ENCODE peak calls at places on chromosomes 13 and 19, in ten cellular contexts. H, S, W, A, F, X, K, N, U and V are unnamed samples.
A peak's percentile ranks its signal among the peaks of the same experiment; 100 is the strongest.

GRCh38 chr19:37519890-37520289 is 13.2 kb downstream of the ZNF793 start:
- DNase-seq in H (no peak), S (no peak), W (no peak), A (no peak), F (no peak), X (no peak), K (no peak), N (no peak), U (no peak), V (no peak)

GRCh38 chr19:31513841-31514240 is 164.6 kb upstream of the TSHZ3 start:
- DNase-seq in H (no peak), S (no peak), W (no peak), A (no peak), F (no peak), X (no peak), K (no peak), N (no peak), U (no peak), V (no peak)

GRCh38 chr19:13499682-13500081 is 6.6 kb downstream of the CACNA1A start:
- DNase-seq in H (no peak), S (no peak), W (no peak), A (no peak), F (no peak), X (no peak), K (no peak), N (no peak), U (no peak), V (no peak)

GRCh38 chr19:2887391-2887914 is 13.3 kb upstream of the ZNF57 start:
- DNase-seq in H (no peak), S (peak; percentile 66), W (no peak), A (no peak), F (peak; percentile 13), X (no peak), K (peak; percentile 92), N (peak; percentile 36), U (no peak), V (peak; percentile 70)

GRCh38 chr19:56199686-56200085 is 2.1 kb upstream of the ZSCAN5B start:
- DNase-seq in H (no peak), S (no peak), W (no peak), A (no peak), F (no peak), X (no peak), K (no peak), N (no peak), U (no peak), V (no peak)

GRCh38 chr19:10899171-10899653 is 27.9 kb downstream of the CARM1 start:
- DNase-seq in H (no peak), S (peak; percentile 4), W (peak; percentile 76), A (no peak), F (peak; percentile 70), X (peak; percentile 58), K (peak; percentile 71), N (no peak), U (no peak), V (peak; percentile 85)

GRCh38 chr13:93925976-93926375 is 553.5 kb downstream of the DCT start:
- DNase-seq in H (no peak), S (no peak), W (no peak), A (no peak), F (no peak), X (no peak), K (peak; percentile 53), N (no peak), U (no peak), V (no peak)

GRCh38 chr19:36198116-36198515 is 16.3 kb downstream of the ZNF565 start:
- DNase-seq in H (no peak), S (no peak), W (no peak), A (no peak), F (no peak), X (no peak), K (no peak), N (no peak), U (no peak), V (no peak)

GRCh38 chr13:28707629-28708427 is 10.9 kb downstream of the SLC46A3 start:
- DNase-seq in H (no peak), S (no peak), W (no peak), A (no peak), F (no peak), X (no peak), K (no peak), N (peak; percentile 53), U (no peak), V (peak; percentile 80)

GRCh38 chr19:1362385-1363257 is 21.1 kb upstream of the NDUFS7 start:
- DNase-seq in H (no peak), S (no peak), W (no peak), A (no peak), F (no peak), X (no peak), K (no peak), N (no peak), U (no peak), V (no peak)

GRCh38 chr13:32264407-32264806 is 50.8 kb downstream of the ZAR1L start:
- DNase-seq in H (no peak), S (no peak), W (no peak), A (no peak), F (no peak), X (no peak), K (no peak), N (no peak), U (no peak), V (peak; percentile 85)

GRCh38 chr19:6677924-6678689 is 8.1 kb upstream of the TNFSF14 start:
- DNase-seq in H (no peak), S (no peak), W (no peak), A (peak; percentile 16), F (no peak), X (no peak), K (no peak), N (no peak), U (no peak), V (no peak)

GRCh38 chr13:26829716-26830115 is 69.1 kb upstream of the GPR12 start:
- DNase-seq in H (no peak), S (no peak), W (no peak), A (no peak), F (no peak), X (no peak), K (no peak), N (no peak), U (no peak), V (no peak)

GRCh38 chr19:45098521-45099464 is 5.8 kb downstream of the PPP1R37 start:
- DNase-seq in H (no peak), S (no peak), W (no peak), A (no peak), F (no peak), X (peak; percentile 79), K (peak; percentile 4), N (no peak), U (no peak), V (no peak)

GRCh38 chr13:33057019-33057785 is 41.0 kb downstream of the KL start:
- DNase-seq in H (no peak), S (no peak), W (no peak), A (no peak), F (no peak), X (no peak), K (peak; percentile 24), N (no peak), U (no peak), V (peak; percentile 22)

GRCh38 chr13:105144936-105145335 is 1390.5 kb downstream of the EFNB2 start:
- DNase-seq in H (no peak), S (no peak), W (no peak), A (no peak), F (no peak), X (no peak), K (no peak), N (no peak), U (no peak), V (no peak)

GRCh38 chr19:49637865-49638350 is 2.0 kb downstream of the RRAS start:
- DNase-seq in H (no peak), S (no peak), W (peak; percentile 87), A (no peak), F (peak; percentile 91), X (no peak), K (no peak), N (peak; percentile 47), U (peak; percentile 55), V (peak; percentile 93)

GRCh38 chr13:51865838-51866237 is 4.1 kb downstream of the CCDC70 start:
- DNase-seq in H (no peak), S (no peak), W (no peak), A (no peak), F (no peak), X (no peak), K (no peak), N (no peak), U (no peak), V (no peak)

GRCh38 chr19:610801-611505 is 21.3 kb downstream of the HCN2 start:
- DNase-seq in H (peak; percentile 17), S (no peak), W (no peak), A (peak; percentile 39), F (no peak), X (no peak), K (peak; percentile 38), N (no peak), U (no peak), V (peak; percentile 40)

GRCh38 chr13:62357887-62358645 is 942.4 kb upstream of the PCDH20 start:
- DNase-seq in H (no peak), S (no peak), W (no peak), A (no peak), F (peak; percentile 11), X (no peak), K (peak; percentile 36), N (no peak), U (no peak), V (peak; percentile 74)

GRCh38 chr19:7795555-7796161 is 32.6 kb downstream of the CLEC4M start:
- DNase-seq in H (no peak), S (no peak), W (no peak), A (no peak), F (no peak), X (no peak), K (peak; percentile 92), N (no peak), U (no peak), V (no peak)